ENCODE peak calls at places on chromosomes 13 and 19, in eight cellular contexts. B is heart left ventricle, V is upper lobe of left lung, G is brain microvascular endothelial cell, O is thyroid gland, I is GM23338, Y is transverse colon, E is adrenal gland. U is an unnamed sample.

GRCh38 chr19:12293771-12294307 is 844 bp downstream of the ZNF44 start:
- DNase-seq in G (peak; percentile 28), E (peak; percentile 84), O (peak; percentile 81), V (peak; percentile 71), Y (peak; percentile 92), I (peak; percentile 85), B (peak; percentile 77), U (peak; percentile 55)

GRCh38 chr13:106357198-106357597 is 178.3 kb downstream of the EFNB2 start:
- DNase-seq in I (no peak), Y (no peak), V (no peak), O (no peak), E (no peak), G (no peak), B (no peak), U (no peak)

GRCh38 chr19:10290439-10290875 is 705 bp downstream of the ICAM5 start:
- DNase-seq in E (no peak), O (no peak), Y (peak; percentile 15), B (no peak), I (peak; percentile 78), V (peak; percentile 65), G (no peak), U (no peak)

GRCh38 chr13:45623516-45624090 is 8.1 kb upstream of the ERICH6B start:
- DNase-seq in O (no peak), B (no peak), Y (no peak), I (peak; percentile 48), E (no peak), G (no peak), V (no peak), U (no peak)

GRCh38 chr13:100100115-100100879 is 11.4 kb downstream of the PCCA start:
- DNase-seq in G (peak; percentile 62), V (no peak), E (peak; percentile 75), I (no peak), B (no peak), O (peak; percentile 66), Y (no peak), U (peak; percentile 75)

GRCh38 chr19:10074153-10074552 is 12.0 kb upstream of the SHFL start:
- DNase-seq in Y (no peak), G (peak; percentile 7), E (no peak), B (no peak), I (peak; percentile 68), O (no peak), V (no peak), U (no peak)

GRCh38 chr13:111899714-111900389 is 167.1 kb upstream of the SOX1 start:
- DNase-seq in E (peak; percentile 18), Y (no peak), O (no peak), V (no peak), I (no peak), B (no peak), G (no peak), U (no peak)

GRCh38 chr13:106566682-106567420 is 1.1 kb downstream of the ARGLU1 start:
- DNase-seq in Y (peak; percentile 69), B (peak; percentile 77), G (peak; percentile 35), V (no peak), I (peak; percentile 75), O (peak; percentile 54), E (peak; percentile 72), U (peak; percentile 54)

GRCh38 chr13:113393226-113393571 is 29.3 kb upstream of the GRTP1 start:
- DNase-seq in G (no peak), E (no peak), O (no peak), I (no peak), Y (no peak), V (peak; percentile 48), B (peak; percentile 66), U (no peak)

GRCh38 chr19:18435848-18436631 is 1.9 kb downstream of the ISYNA1 start:
- DNase-seq in I (no peak), B (no peak), E (peak; percentile 69), O (no peak), G (no peak), V (peak; percentile 83), Y (no peak), U (no peak)

GRCh38 chr19:23415034-23415433 is 19.8 kb upstream of the ZNF91 start:
- DNase-seq in V (no peak), B (no peak), O (peak; percentile 9), I (peak; percentile 44), E (no peak), Y (peak; percentile 32), G (no peak), U (no peak)

DNA sequence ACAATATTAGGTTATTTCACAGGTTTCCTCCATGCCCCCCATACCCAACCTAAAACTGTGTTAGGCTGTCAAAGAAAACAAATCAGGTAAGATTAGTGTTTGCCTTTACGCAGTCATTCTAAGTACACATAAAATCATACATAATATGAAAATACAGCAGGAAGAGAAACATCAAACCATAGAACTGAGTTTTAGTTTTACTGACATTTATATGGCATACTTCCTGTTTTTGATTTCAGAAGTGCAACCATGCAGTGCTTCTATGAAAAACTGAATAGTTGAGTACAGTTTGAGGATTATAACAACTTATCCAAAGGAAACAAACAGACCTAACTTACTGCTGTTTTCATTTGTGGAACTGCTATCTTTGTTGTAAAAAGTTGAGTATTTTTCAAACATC is 91.3 kb downstream of the KCNRG start:
- DNase-seq in E (no peak), I (no peak), B (no peak), O (no peak), G (no peak), V (no peak), Y (no peak), U (no peak)
- H3K4me3 ChIP-seq in E (no peak overlapping the region), I (peak overlapping the region; percentile 16), B (no peak overlapping the region), O (no peak overlapping the region), G (no peak overlapping the region), V (no peak overlapping the region), Y (no peak overlapping the region), U (no peak overlapping the region)

DNA sequence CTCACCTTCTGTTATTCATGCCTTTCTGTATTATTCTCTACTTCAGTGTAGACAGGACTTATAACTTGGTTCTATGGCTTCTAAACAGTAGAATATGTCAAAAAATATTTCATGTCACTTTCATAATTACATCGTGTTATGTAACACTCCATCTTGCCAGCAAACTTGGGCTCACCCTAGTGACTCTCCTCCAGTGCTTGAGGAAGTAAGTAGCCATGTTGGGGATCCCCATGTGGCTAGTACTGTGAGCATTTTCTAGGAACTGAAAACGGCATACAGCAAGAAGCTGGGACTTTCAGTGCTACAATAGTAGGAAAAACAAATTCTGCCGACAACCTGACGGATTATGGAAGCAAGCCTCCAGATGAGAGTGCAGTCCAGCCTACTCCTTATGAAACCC is 495.6 kb downstream of the SLITRK6 start:
- DNase-seq in Y (no peak), E (no peak), B (no peak), I (no peak), G (no peak), O (no peak), V (no peak), U (no peak)
- H3K27ac ChIP-seq in Y (no peak overlapping the region), E (no peak overlapping the region), B (no peak overlapping the region), I (no peak overlapping the region), G (no peak overlapping the region), O (no peak overlapping the region), V (no peak overlapping the region), U (no peak overlapping the region)

GRCh38 chr13:67950594-67950993 is 720.5 kb upstream of the PCDH9 start:
- DNase-seq in B (no peak), V (no peak), E (no peak), O (no peak), I (no peak), Y (no peak), G (no peak), U (no peak)
- TF ChIP-seq CTCF in B (no peak), V (no peak), E (no peak), O (no peak), I (no peak), Y (no peak), G (no peak), U (no peak)

DNA sequence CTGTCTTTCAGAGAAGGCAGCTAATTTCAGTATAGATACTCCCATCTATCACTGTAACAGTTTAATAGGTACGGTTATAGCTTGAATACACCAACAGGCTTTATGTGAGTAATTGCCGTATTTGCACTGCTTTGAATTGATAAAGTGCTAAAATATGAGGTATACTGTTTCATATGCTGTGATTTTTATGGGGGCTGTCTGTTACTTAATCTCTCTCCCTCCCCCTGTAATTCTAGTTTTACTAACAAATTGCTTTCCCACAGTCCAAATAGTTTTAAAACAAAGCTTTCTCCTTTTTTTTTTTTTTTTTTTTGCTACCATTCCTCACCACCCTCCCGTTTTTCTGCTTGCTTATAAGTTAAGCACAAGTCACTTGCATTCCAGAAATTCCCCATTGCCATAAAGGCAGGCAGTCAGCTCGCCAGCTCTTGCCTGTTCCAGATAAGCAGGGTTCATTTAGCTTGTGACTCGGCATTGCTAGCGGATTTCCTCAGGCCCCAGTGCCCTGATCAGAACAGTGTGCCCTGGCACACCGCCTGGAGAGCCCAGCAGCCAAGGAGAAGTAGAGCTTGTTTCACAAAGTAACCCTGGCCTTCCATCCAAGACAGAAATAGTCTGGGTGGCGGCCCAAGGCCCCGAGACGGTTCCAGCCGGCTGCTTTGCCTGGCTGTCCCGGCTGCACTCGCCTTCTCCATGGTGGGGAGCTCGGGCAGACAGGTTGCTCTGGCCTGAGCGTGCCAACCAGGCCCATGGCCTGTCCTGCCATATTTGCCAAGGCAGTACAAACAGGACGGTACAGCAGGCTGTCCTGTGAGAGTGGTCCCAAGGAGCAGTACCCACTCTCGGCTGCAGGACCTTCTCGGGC is 43.5 kb upstream of the NPAS1 start:
- DNase-seq in Y (peak; percentile 76), G (peak; percentile 92), I (peak; percentile 82), B (peak; percentile 95), E (peak; percentile 98), V (peak; percentile 86), O (peak; percentile 99), U (peak; percentile 95)
- H3K4me3 ChIP-seq in Y (no peak overlapping the region), G (no peak overlapping the region), I (peak overlapping the region; percentile 12), B (no peak overlapping the region), E (no peak overlapping the region), V (no peak overlapping the region), O (no peak overlapping the region), U (no peak overlapping the region)

DNA sequence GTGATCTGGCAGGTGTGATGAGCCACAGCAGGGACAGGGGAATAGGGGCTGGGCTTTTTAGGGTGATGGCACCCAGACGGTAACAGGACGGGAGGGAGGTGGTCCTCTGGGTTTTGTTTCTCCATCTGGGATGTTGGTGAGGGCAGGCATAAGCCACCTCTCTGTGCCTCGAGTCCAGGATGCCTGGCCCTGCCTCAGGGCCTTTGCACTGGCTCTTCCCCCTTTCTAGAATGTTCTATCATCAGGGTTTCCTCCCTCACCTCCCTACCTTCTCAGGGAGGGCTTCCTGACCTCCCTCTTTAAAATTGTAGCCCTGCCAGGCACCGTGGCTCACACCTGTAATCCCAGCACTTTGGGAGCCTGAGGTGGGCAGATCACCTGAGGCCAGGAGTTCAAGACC is 6.6 kb downstream of the CERS4 start:
- DNase-seq in G (no peak), E (no peak), V (no peak), O (no peak), I (no peak), Y (no peak), B (no peak), U (no peak)
- H3K27ac ChIP-seq in G (no peak overlapping the region), E (no peak overlapping the region), V (no peak overlapping the region), O (no peak overlapping the region), I (no peak overlapping the region), Y (no peak overlapping the region), B (no peak overlapping the region), U (no peak overlapping the region)

DNA sequence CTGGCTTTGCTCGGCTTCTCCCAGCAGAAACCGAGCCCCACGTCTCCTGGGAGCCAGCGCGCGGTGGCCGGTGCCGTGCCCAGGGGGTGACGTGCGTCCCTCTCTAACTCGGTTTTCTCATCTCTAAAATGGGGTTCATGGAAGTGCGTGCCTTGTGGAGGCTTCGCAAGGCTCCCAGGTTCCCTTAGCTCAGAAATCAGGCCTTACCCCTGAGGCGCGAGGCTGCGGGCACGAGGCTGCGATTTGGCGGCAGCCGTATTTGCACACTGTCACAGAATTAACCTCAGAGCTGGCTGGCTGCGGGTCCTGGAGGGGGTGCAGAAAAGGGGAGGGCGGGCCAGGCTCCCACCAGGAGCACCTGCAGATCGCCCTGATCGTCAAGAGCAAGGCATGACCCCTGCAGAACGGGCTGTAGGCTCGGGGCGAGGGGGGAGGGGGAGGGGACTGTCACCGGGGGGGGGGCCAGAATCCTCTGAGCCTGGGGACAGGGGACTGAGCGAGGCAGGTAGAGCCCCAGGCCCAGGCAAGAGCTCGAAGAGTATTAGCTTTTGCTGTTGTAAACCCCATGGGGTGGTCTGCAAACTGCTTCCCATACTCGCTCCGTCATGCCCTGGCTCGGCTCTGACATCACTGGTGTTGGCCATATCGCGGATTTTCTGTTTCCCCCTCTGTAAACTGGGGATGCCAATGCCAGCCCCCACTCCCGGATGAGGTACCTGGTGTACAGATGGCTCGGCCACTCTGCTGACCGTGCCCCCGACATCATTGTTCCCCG is 62.2 kb downstream of the CCNE1 start:
- DNase-seq in I (no peak), O (no peak), B (no peak), E (no peak), G (no peak), V (no peak), Y (no peak), U (no peak)
- TF ChIP-seq CTCF in I (no peak), O (no peak), B (peak; percentile 33), E (no peak), G (no peak), V (no peak), Y (peak; percentile 23), U (no peak)